ENCODE peak calls at places on chromosomes 5 and 9, in six cellular contexts. K is Right ventricle myocardium superior, J is astrocyte of the cerebellum, H is RPMI8226, X is ACHN, R is endothelial cell. B is an unnamed sample.

GRCh38 chr9:71721786-71722295 is 46.5 kb downstream of the CEMIP2 start:
- DNase-seq in K (no peak), J (no peak), R (no peak), H (no peak), X (no peak), B (no peak)

GRCh38 chr5:141650851-141651727 is at the start of gene FCHSD1:
- DNase-seq in X (peak), K (peak), R (peak), J (peak), H (peak), B (peak)

GRCh38 chr5:56699588-56699987 is 115.8 kb upstream of the MAP3K1 start:
- DNase-seq in K (no peak), X (no peak), J (no peak), H (peak), R (no peak), B (no peak)

GRCh38 chr5:175609504-175609903 is 48.4 kb upstream of the HRH2 start:
- DNase-seq in R (no peak), J (no peak), K (no peak), H (no peak), X (no peak), B (no peak)

GRCh38 chr5:142320427-142320732 is 4.4 kb downstream of the SPRY4 start:
- DNase-seq in K (no peak), R (no peak), X (no peak), H (no peak), J (no peak), B (no peak)

GRCh38 chr5:154630410-154630809 is 124.8 kb upstream of the LARP1 start:
- DNase-seq in X (no peak), R (no peak), K (no peak), H (no peak), J (no peak), B (no peak)

GRCh38 chr5:176844706-176845391 is 34.5 kb downstream of the UNC5A start:
- DNase-seq in X (peak), H (peak), K (no peak), R (no peak), J (no peak), B (peak)

GRCh38 chr5:175616083-175616482 is 41.8 kb upstream of the HRH2 start:
- DNase-seq in K (no peak), J (no peak), R (no peak), X (no peak), H (no peak), B (no peak)

GRCh38 chr5:17157916-17158529 is 59.4 kb upstream of the BASP1 start:
- DNase-seq in R (peak), K (no peak), J (no peak), H (no peak), X (no peak), B (no peak)

GRCh38 chr5:83337453-83338035 is 134.0 kb upstream of the VCAN start:
- DNase-seq in J (no peak), R (no peak), K (no peak), H (no peak), X (no peak), B (no peak)

GRCh38 chr5:34497031-34497808 is 158.9 kb upstream of the RAI14 start:
- DNase-seq in R (no peak), X (no peak), K (peak), H (no peak), J (no peak), B (peak)

GRCh38 chr9:126885089-126885753 is 24.8 kb downstream of the ZBTB34 start:
- DNase-seq in J (no peak), H (no peak), K (no peak), X (no peak), R (peak), B (no peak)

GRCh38 chr5:55498466-55498865 is 36.3 kb downstream of the PLPP1 start:
- DNase-seq in X (no peak), H (no peak), R (no peak), J (no peak), K (no peak), B (no peak)